ENCODE peak calls at places on chromosomes 6 and 20, in four cellular contexts. A, R, O and Z are unnamed samples.

GRCh38 chr6:131949615-131949908 is 1.6 kb downstream of the CCN2 start:
- DNase-seq in O (no peak), A (no peak), R (peak; percentile 93), Z (no peak)

GRCh38 chr20:16459019-16459700 is 114.1 kb downstream of the KIF16B start:
- DNase-seq in A (no peak), R (peak; percentile 80), O (no peak), Z (no peak)

GRCh38 chr6:157650261-157650640 is 172.8 kb upstream of the SNX9 start:
- DNase-seq in A (no peak), O (no peak), R (no peak), Z (no peak)

GRCh38 chr20:48716086-48716485 is 111.7 kb downstream of the PREX1 start:
- DNase-seq in O (no peak), A (no peak), R (no peak), Z (no peak)

GRCh38 chr6:106451419-106451818 is 90.9 kb downstream of the CRYBG1 start:
- DNase-seq in O (no peak), A (no peak), R (peak; percentile 52), Z (no peak)

GRCh38 chr20:9994676-9995075 is 40.1 kb upstream of the ANKEF1 start:
- DNase-seq in O (no peak), R (no peak), A (no peak), Z (no peak)

GRCh38 chr20:56414842-56415765 is 3.0 kb downstream of the CASS4 start:
- DNase-seq in A (no peak), R (peak; percentile 81), O (no peak), Z (no peak)

GRCh38 chr6:121932071-121933009 is 467.1 kb upstream of the HSF2 start:
- DNase-seq in A (no peak), R (peak; percentile 88), O (no peak), Z (no peak)

GRCh38 chr20:10848810-10849370 is 175.1 kb upstream of the JAG1 start:
- DNase-seq in O (no peak), A (no peak), R (peak; percentile 96), Z (no peak)

GRCh38 chr6:56959094-56959493 is 4.2 kb downstream of the BEND6 start:
- DNase-seq in O (no peak), A (no peak), R (no peak), Z (no peak)

GRCh38 chr20:57263767-57264150 is 2.7 kb downstream of the BMP7 start:
- DNase-seq in R (no peak), O (no peak), A (no peak), Z (no peak)

GRCh38 chr6:54264581-54265272 is 43.5 kb upstream of the TINAG start:
- DNase-seq in R (peak; percentile 18), A (no peak), O (no peak), Z (no peak)

GRCh38 chr20:1330075-1330830 is 1.3 kb upstream of the SDCBP2 start:
- DNase-seq in A (no peak), O (peak; percentile 85), R (peak; percentile 87), Z (no peak)

GRCh38 chr20:9128586-9128985 is 59.7 kb downstream of the PLCB4 start:
- DNase-seq in O (no peak), R (no peak), A (no peak), Z (no peak)

GRCh38 chr6:133609404-133610270 is 279.3 kb upstream of the TCF21 start:
- DNase-seq in O (no peak), A (no peak), R (peak; percentile 100), Z (no peak)

GRCh38 chr6:87139236-87139635 is 16.1 kb upstream of the ZNF292 start:
- DNase-seq in R (peak; percentile 77), O (no peak), A (no peak), Z (no peak)

GRCh38 chr6:40249935-40250334 is 315.7 kb upstream of the MOCS1 start:
- DNase-seq in R (no peak), O (no peak), A (no peak), Z (no peak)

GRCh38 chr6:155248021-155249001 is 15.5 kb upstream of the CLDN20 start:
- DNase-seq in O (peak; percentile 42), R (peak; percentile 81), A (no peak), Z (no peak)

GRCh38 chr6:42962502-42963178 is 2.1 kb downstream of the GNMT start:
- DNase-seq in R (no peak), O (no peak), A (no peak), Z (no peak)

GRCh38 chr20:13960525-13960924 is 29.9 kb downstream of the SEL1L2 start:
- DNase-seq in O (no peak), A (no peak), R (no peak), Z (no peak)

GRCh38 chr6:5108068-5108467 is 22.9 kb downstream of the PPP1R3G start:
- DNase-seq in A (no peak), O (no peak), R (no peak), Z (no peak)

GRCh38 chr20:56778765-56779195 is 149.7 kb downstream of the TFAP2C start:
- DNase-seq in O (no peak), A (no peak), R (peak; percentile 8), Z (no peak)

GRCh38 chr6:112879920-112880413 is 532.8 kb downstream of the RFPL4B start:
- DNase-seq in R (no peak), A (peak; percentile 81), O (peak; percentile 49), Z (peak; percentile 47)

GRCh38 chr20:47865912-47866311 is 80.6 kb upstream of the SULF2 start:
- DNase-seq in R (no peak), O (no peak), A (no peak), Z (no peak)

GRCh38 chr6:125791820-125792165 is 1.0 kb downstream of the NCOA7 start:
- DNase-seq in A (no peak), O (no peak), R (no peak), Z (no peak)

GRCh38 chr6:15425947-15426346 is 180.1 kb downstream of the JARID2 start:
- DNase-seq in A (no peak), R (no peak), O (no peak), Z (no peak)

GRCh38 chr20:15077733-15078132 is 740.3 kb upstream of the FLRT3 start:
- DNase-seq in O (no peak), A (no peak), R (no peak), Z (no peak)

GRCh38 chr20:40942775-40943174 is 85.8 kb upstream of the TOP1 start:
- DNase-seq in A (no peak), O (no peak), R (no peak), Z (no peak)

GRCh38 chr6:167119680-167120556 is 3.0 kb upstream of the CCR6 start:
- DNase-seq in R (no peak), O (peak; percentile 46), A (no peak), Z (no peak)
- TF ChIP-seq CTCF in R (no peak), O (no peak), A (no peak), Z (no peak)

DNA sequence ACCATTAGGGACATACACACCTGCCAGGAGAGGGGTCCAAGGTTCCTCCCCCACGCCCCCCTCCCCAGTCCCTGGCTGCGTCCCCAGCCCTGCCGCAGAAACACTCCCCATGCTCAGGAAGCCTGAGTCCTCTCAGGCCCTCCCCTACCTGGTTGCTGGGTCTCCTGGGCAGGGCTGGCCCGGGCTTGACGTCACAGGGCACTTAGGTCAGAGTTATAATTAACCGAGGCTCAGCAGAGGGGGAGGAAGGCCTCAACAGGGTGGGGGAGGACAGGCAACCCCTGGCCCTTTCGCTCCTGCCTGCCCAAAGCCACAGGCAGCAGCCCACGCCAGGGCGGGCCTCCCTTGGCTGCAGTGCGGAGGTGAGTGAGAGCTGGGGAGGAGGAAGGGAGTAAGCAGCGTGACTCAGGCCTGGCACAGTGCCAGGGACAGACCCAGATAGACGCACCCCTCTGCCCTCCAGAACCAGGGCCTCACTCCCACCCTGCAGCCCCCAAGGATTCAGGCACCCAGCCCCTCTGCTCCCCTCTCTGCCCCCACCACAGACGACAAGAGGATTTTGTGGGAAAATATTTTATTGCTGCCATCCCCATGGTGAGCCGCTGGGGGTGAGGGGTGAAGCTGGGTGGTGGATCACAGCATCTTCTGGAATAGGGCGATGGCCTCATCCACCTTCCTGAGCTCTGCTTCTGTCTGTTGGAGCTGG is at the start of gene VWA7:
- DNase-seq in R (peak; percentile 73), O (peak; percentile 89), A (peak; percentile 46), Z (no peak)
- TF ChIP-seq CTCF in R (no peak), O (no peak), A (no peak), Z (no peak)

GRCh38 chr6:148272084-148272483 is 70.6 kb upstream of the SASH1 start:
- DNase-seq in R (peak; percentile 96), A (no peak), O (no peak), Z (no peak)

GRCh38 chr6:148272597-148272996 is 70.0 kb upstream of the SASH1 start:
- DNase-seq in R (peak; percentile 69), A (no peak), O (no peak), Z (no peak)

GRCh38 chr6:148269386-148269785 is 73.3 kb upstream of the SASH1 start:
- DNase-seq in R (no peak), O (no peak), A (no peak), Z (no peak)

GRCh38 chr6:148274809-148275208 is 67.8 kb upstream of the SASH1 start:
- DNase-seq in A (no peak), O (no peak), R (no peak), Z (no peak)

GRCh38 chr6:148273962-148274752 is 68.5 kb upstream of the SASH1 start:
- DNase-seq in O (no peak), R (peak; percentile 60), A (no peak), Z (no peak)
- TF ChIP-seq CTCF in O (no peak), R (peak; percentile 33), A (no peak), Z (no peak)

GRCh38 chr6:82364087-82365010 is 732 bp downstream of the TPBG start:
- DNase-seq in A (peak; percentile 45), R (peak; percentile 77), O (peak; percentile 49), Z (no peak)

GRCh38 chr6:82362144-82362543 is 1.5 kb upstream of the TPBG start:
- DNase-seq in R (peak; percentile 20), A (no peak), O (no peak), Z (no peak)

GRCh38 chr6:82363368-82364086 is at the start of gene TPBG:
- DNase-seq in O (peak; percentile 58), R (peak; percentile 92), A (peak; percentile 69), Z (no peak)

GRCh38 chr6:82362868-82363267 is 749 bp upstream of the TPBG start:
- DNase-seq in O (no peak), A (no peak), R (peak; percentile 94), Z (no peak)

GRCh38 chr6:82365011-82365751 is 1.6 kb downstream of the TPBG start:
- DNase-seq in R (peak; percentile 44), O (peak; percentile 42), A (peak; percentile 35), Z (no peak)
- TF ChIP-seq CTCF in R (peak; percentile 5), O (no peak), A (peak; percentile 57), Z (no peak)

GRCh38 chr6:105317607-105318533 is 85.0 kb downstream of the PREP start:
- DNase-seq in O (no peak), A (no peak), R (peak; percentile 10), Z (no peak)
- TF ChIP-seq CTCF in O (peak; percentile 11), A (peak; percentile 63), R (peak; percentile 25), Z (peak; percentile 17)

GRCh38 chr20:52105573-52106422 is 85.8 kb downstream of the ZFP64 start:
- DNase-seq in A (peak; percentile 38), O (no peak), R (peak; percentile 53), Z (no peak)
- TF ChIP-seq CTCF in A (peak; percentile 47), O (no peak), R (peak; percentile 27), Z (peak; percentile 44)

GRCh38 chr20:39778431-39778830 is 816.3 kb downstream of the DHX35 start:
- DNase-seq in O (no peak), R (no peak), A (no peak), Z (no peak)

GRCh38 chr20:39773380-39774000 is 811.3 kb downstream of the DHX35 start:
- DNase-seq in A (no peak), O (no peak), R (peak; percentile 8), Z (no peak)

GRCh38 chr20:39777610-39778009 is 815.5 kb downstream of the DHX35 start:
- DNase-seq in O (no peak), A (no peak), R (no peak), Z (no peak)

GRCh38 chr20:39775110-39775509 is 813.0 kb downstream of the DHX35 start:
- DNase-seq in A (no peak), R (peak; percentile 79), O (no peak), Z (no peak)

GRCh38 chr20:39778847-39779641 is 816.9 kb downstream of the DHX35 start:
- DNase-seq in A (no peak), R (no peak), O (no peak), Z (no peak)
- TF ChIP-seq CTCF in A (no peak), R (no peak), O (no peak), Z (no peak)